ENCODE peak calls at places on chromosomes 11 and 22, in four cellular contexts. O, F, G and S are unnamed samples.

GRCh38 chr11:61162092-61162935 is 1.1 kb upstream of the VPS37C start:
- DNase-seq in G (peak), O (no peak), F (no peak), S (peak)

GRCh38 chr11:57150454-57150917 is 31.3 kb upstream of the LRRC55 start:
- DNase-seq in F (no peak), G (no peak), O (no peak), S (peak)

GRCh38 chr11:35114901-35115687 is 23.9 kb upstream of the CD44 start:
- DNase-seq in G (no peak), O (no peak), F (no peak), S (no peak)

GRCh38 chr11:44270403-44271192 is 39.3 kb downstream of the ALX4 start:
- DNase-seq in F (no peak), G (no peak), O (no peak), S (peak)

GRCh38 chr11:65918211-65919150 is at the start of gene C11orf68:
- DNase-seq in F (peak), G (no peak), O (peak), S (peak)

GRCh38 chr11:88849368-88849767 is 216.4 kb downstream of the GRM5 start:
- DNase-seq in O (no peak), G (no peak), F (no peak), S (no peak)

GRCh38 chr11:115464269-115464668 is 39.9 kb downstream of the CADM1 start:
- DNase-seq in O (no peak), F (no peak), G (no peak), S (no peak)

GRCh38 chr11:34053161-34053686 is 1.7 kb downstream of the CAPRIN1 start:
- DNase-seq in F (peak), O (peak), G (peak), S (peak)

GRCh38 chr11:45812581-45813548 is 7.9 kb downstream of the SLC35C1 start:
- DNase-seq in F (no peak), G (no peak), O (no peak), S (no peak)

GRCh38 chr11:64334764-64335741 is 5.0 kb upstream of the CCDC88B start:
- DNase-seq in F (no peak), O (no peak), G (peak), S (peak)

GRCh38 chr11:87466228-87466627 is 428.5 kb downstream of the TMEM135 start:
- DNase-seq in F (no peak), O (no peak), G (no peak), S (no peak)

GRCh38 chr11:129817282-129818051 is 1.8 kb downstream of the TMEM45B start:
- DNase-seq in G (peak), O (no peak), F (no peak), S (no peak)

GRCh38 chr11:131473510-131473909 is 103.1 kb downstream of the NTM start:
- DNase-seq in G (no peak), O (no peak), F (no peak), S (no peak)

GRCh38 chr11:34002420-34002819 is 49.1 kb upstream of the CAPRIN1 start:
- DNase-seq in O (no peak), G (no peak), F (no peak), S (no peak)

GRCh38 chr22:17140022-17140421 is 18.9 kb upstream of the TMEM121B start:
- DNase-seq in G (no peak), F (no peak), O (no peak), S (no peak)

GRCh38 chr11:57321388-57321995 is 3.3 kb downstream of the TNKS1BP1 start:
- DNase-seq in G (no peak), O (no peak), F (no peak), S (peak)

GRCh38 chr11:122676638-122677037 is 21.1 kb downstream of the UBASH3B start:
- DNase-seq in F (no peak), O (no peak), G (peak), S (no peak)

GRCh38 chr11:75025561-75025960 is 36.8 kb downstream of the NEU3 start:
- DNase-seq in G (no peak), O (no peak), F (no peak), S (no peak)

GRCh38 chr11:124070906-124071621 is 29.9 kb upstream of the OR10G7 start:
- DNase-seq in O (peak), F (peak), G (peak), S (peak)

GRCh38 chr11:123519055-123519796 is 89.2 kb downstream of the GRAMD1B start:
- DNase-seq in O (no peak), G (no peak), F (no peak), S (no peak)

GRCh38 chr11:93537767-93538261 is 5.4 kb downstream of the SMCO4 start:
- DNase-seq in F (no peak), G (no peak), O (no peak), S (peak)

GRCh38 chr11:74720596-74721478 is 10.4 kb downstream of the CHRDL2 start:
- DNase-seq in F (no peak), O (no peak), G (no peak), S (no peak)

GRCh38 chr11:35377262-35377661 is 42.1 kb downstream of the SLC1A2 start:
- DNase-seq in G (no peak), O (no peak), F (no peak), S (no peak)

GRCh38 chr22:50009765-50010675 is 2.5 kb downstream of the IL17REL start:
- DNase-seq in F (no peak), G (no peak), O (no peak), S (no peak)

GRCh38 chr11:104846216-104846615 is 52.0 kb downstream of the CASP12 start:
- DNase-seq in G (no peak), F (no peak), O (no peak), S (no peak)

GRCh38 chr11:19746081-19746480 is 33.4 kb downstream of the NAV2 start:
- DNase-seq in O (no peak), F (no peak), G (no peak), S (no peak)

GRCh38 chr11:103800406-103801114 is 235.9 kb upstream of the DDI1 start:
- DNase-seq in F (peak), O (no peak), G (no peak), S (no peak)

GRCh38 chr11:71977743-71978418 is 20.8 kb upstream of the IL18BP start:
- DNase-seq in G (peak), F (peak), O (peak), S (peak)

GRCh38 chr11:128291043-128291442 is 296.3 kb downstream of the ETS1 start:
- DNase-seq in F (no peak), O (no peak), G (no peak), S (no peak)

GRCh38 chr22:47633111-47633510 is 870.7 kb downstream of the TBC1D22A start:
- DNase-seq in F (no peak), O (no peak), G (no peak), S (no peak)

GRCh38 chr11:57321996-57322880 is 2.5 kb downstream of the TNKS1BP1 start:
- DNase-seq in F (peak), O (peak), G (peak), S (peak)

GRCh38 chr22:46007003-46007847 is 30.3 kb upstream of the WNT7B start:
- DNase-seq in G (no peak), F (no peak), O (no peak), S (no peak)

GRCh38 chr11:47569646-47570045 is 4.2 kb downstream of the PTPMT1 start:
- DNase-seq in G (no peak), F (no peak), O (no peak), S (no peak)

GRCh38 chr11:1370186-1371025 is 19.3 kb upstream of the BRSK2 start:
- DNase-seq in F (no peak), G (no peak), O (no peak), S (no peak)
- TF ChIP-seq ELF4 in F (no peak), G (no peak), O (no peak), S (no peak)

GRCh38 chr22:41991111-41991510 is 7.5 kb upstream of the WBP2NL start:
- DNase-seq in G (no peak), F (no peak), O (no peak), S (no peak)
- TF ChIP-seq ELF4 in G (no peak), F (no peak), O (no peak), S (no peak)

GRCh38 chr22:41917906-41918791 is 3.3 kb upstream of the SHISA8 start:
- DNase-seq in G (no peak), O (peak), F (no peak), S (peak)
- TF ChIP-seq ELF4 in G (no peak), O (no peak), F (no peak), S (no peak)

GRCh38 chr11:6864436-6864835 is 1.6 kb downstream of the OR10A2 start:
- DNase-seq in F (no peak), O (no peak), G (no peak), S (no peak)

DNA sequence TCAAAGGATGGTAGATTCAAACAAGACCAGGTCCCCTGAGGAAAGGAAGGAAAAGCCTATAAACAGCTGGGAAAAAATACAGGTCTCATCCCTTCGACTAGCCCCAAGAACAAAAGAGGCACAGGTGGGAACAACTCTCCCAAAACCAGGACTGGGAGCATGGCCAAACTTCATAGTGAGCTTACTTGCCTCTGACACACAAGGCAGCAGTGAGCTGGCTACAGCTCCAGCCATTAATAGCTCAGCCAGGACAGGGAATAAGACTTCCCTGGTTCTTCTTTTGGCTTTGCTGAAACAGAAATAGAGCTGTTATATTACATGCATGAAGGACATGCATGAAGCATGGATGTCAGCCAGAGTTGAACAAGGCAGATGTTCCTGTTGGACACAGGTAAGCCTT is at the start of gene OR10A2:
- DNase-seq in O (no peak), G (no peak), F (no peak), S (no peak)
- TF ChIP-seq ELF4 in O (no peak), G (no peak), F (no peak), S (no peak)

DNA sequence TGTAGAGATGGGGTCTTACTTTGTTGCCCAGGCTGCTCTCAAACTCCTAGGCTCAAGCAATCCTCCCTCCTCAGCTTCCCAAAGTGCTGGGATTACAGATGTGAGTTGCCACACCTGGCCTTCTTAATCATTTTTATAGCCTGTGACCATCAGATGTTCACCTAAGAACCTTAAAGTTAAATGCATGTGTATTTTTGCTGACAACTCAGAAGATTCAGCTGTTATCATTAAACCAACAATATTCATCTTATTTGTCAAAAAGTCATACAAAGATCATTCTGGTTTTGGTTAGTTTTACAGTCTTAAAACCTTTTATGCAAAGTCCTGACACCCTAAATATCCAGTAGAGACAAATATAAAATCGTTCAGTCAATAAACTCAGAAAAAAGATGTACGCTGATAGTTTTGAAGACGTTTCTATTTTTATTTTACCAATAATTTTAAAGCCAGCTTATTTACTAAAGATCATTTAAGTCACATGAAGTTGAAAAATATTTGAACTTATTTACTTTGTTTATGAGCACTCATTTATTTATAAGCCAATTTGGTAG is 22.2 kb downstream of the CLDN5 start:
- DNase-seq in F (no peak), O (no peak), G (no peak), S (no peak)
- TF ChIP-seq ELF4 in F (no peak), O (no peak), G (no peak), S (no peak)

GRCh38 chr22:38504731-38505594 is 1.1 kb downstream of the DDX17 start:
- DNase-seq in G (peak), O (peak), F (no peak), S (peak)
- TF ChIP-seq ELF4 in G (peak), O (no peak), F (peak), S (no peak)

DNA sequence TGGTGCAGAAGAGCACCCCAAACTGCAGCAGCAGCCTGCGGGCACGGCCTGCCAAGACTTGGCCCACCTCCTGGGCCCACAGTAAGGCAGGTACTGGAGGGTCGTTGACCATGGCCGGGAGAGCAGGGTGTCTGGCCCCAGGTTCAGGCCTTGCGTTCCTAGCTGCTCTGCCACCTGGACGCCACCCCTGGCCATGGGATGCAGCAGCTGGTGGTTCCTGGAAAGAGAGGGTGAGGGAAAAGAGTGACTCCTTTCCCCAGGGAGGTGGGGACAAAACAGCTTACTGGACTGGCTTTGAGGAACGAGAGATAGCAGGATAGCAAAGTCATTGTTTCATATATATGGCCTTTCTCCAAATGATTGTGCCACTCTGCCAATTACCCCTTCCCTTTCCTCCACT is 1.8 kb downstream of the BSCL2 start:
- DNase-seq in F (no peak), G (no peak), O (no peak), S (peak)
- TF ChIP-seq ELF4 in F (no peak), G (no peak), O (no peak), S (no peak)

DNA sequence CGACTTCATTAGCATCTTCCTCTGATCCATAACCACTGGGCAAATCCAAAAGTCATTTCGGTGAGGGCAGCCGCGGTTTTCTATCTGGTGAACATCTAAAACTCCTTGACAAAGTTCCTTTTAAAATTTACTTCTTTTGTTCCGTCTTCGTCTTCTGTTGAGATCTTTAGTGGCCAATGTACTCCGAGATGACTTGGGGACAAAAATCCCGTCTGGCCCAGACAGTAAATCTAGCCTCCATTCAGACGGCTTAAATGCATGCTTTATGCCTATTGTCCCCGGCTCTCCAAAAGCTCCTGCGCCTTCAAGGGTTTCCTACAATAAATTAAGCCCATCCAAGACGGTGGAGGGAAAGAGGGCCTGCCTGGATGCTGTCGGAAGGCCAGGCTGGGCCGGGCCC is 59.8 kb upstream of the MYEOV start:
- DNase-seq in F (no peak), G (no peak), O (no peak), S (no peak)
- TF ChIP-seq ELF4 in F (no peak), G (no peak), O (no peak), S (no peak)

GRCh38 chr11:9747229-9747628 is 83.4 kb downstream of the SWAP70 start:
- DNase-seq in F (no peak), G (no peak), O (no peak), S (no peak)
- TF ChIP-seq ELF4 in F (no peak), G (no peak), O (no peak), S (no peak)

GRCh38 chr22:43670545-43670944 is 141.6 kb downstream of the EFCAB6 start:
- DNase-seq in F (no peak), G (no peak), O (no peak), S (no peak)
- TF ChIP-seq ELF4 in F (no peak), G (no peak), O (no peak), S (no peak)